ENCODE peak calls at places on chromosomes 11 and 22, in four cellular contexts. N, K, M and A are unnamed samples.
A peak's percentile ranks its signal among the peaks of the same experiment; 100 is the strongest.

GRCh38 chr22:49321477-49322055 is 506.1 kb downstream of the BRD1 start:
- DNase-seq in N (no peak), K (peak; percentile 41), M (no peak), A (no peak)

GRCh38 chr11:102347526-102348331 is 715 bp downstream of the BIRC2 start:
- DNase-seq in N (no peak), K (no peak), M (peak; percentile 20), A (peak; percentile 38)

GRCh38 chr11:36012979-36013378 is 69.1 kb downstream of the LDLRAD3 start:
- DNase-seq in N (no peak), K (no peak), M (no peak), A (no peak)

GRCh38 chr11:95835768-95836488 is 45.6 kb downstream of the CEP57 start:
- DNase-seq in N (peak; percentile 63), K (peak; percentile 55), M (peak; percentile 70), A (peak; percentile 84)

GRCh38 chr22:27982630-27983180 is 63.6 kb upstream of the PITPNB start:
- DNase-seq in N (no peak), K (peak; percentile 41), M (no peak), A (no peak)

GRCh38 chr11:12436266-12436665 is 58.9 kb downstream of the PARVA start:
- DNase-seq in N (no peak), K (no peak), M (no peak), A (no peak)

GRCh38 chr22:43007519-43008102 is 7.3 kb downstream of the PACSIN2 start:
- DNase-seq in N (no peak), K (no peak), M (peak; percentile 88), A (peak; percentile 65)

GRCh38 chr11:6911946-6912345 is 8.9 kb upstream of the OR2D3 start:
- DNase-seq in N (no peak), K (no peak), M (no peak), A (no peak)

GRCh38 chr11:92932023-92932422 is 37.4 kb upstream of the MTNR1B start:
- DNase-seq in N (no peak), K (no peak), M (no peak), A (no peak)

GRCh38 chr11:103851166-103851651 is 185.2 kb upstream of the DDI1 start:
- DNase-seq in N (no peak), K (no peak), M (no peak), A (no peak)

GRCh38 chr22:28792491-28793383 is 7.6 kb downstream of the XBP1 start:
- DNase-seq in N (no peak), K (no peak), M (no peak), A (no peak)

GRCh38 chr11:134272381-134273316 is 3.5 kb upstream of the GLB1L3 start:
- DNase-seq in N (no peak), K (peak; percentile 69), M (peak; percentile 30), A (peak; percentile 87)

GRCh38 chr11:46669606-46670243 is 30.7 kb downstream of the ARHGAP1 start:
- DNase-seq in N (no peak), K (no peak), M (peak; percentile 49), A (peak; percentile 23)

GRCh38 chr22:17370036-17370765 is 941 bp downstream of the CECR2 start:
- DNase-seq in N (no peak), K (peak; percentile 61), M (no peak), A (no peak)

GRCh38 chr11:47997063-47998053 is 17.0 kb downstream of the PTPRJ start:
- DNase-seq in N (no peak), K (no peak), M (no peak), A (no peak)

GRCh38 chr11:62190011-62190410 is at the start of gene SCGB1D1:
- DNase-seq in N (no peak), K (no peak), M (no peak), A (no peak)

GRCh38 chr11:69877235-69877634 is 58.0 kb upstream of the FGF3 start:
- DNase-seq in N (no peak), K (no peak), M (no peak), A (no peak)

GRCh38 chr11:47233989-47234668 is 14.5 kb downstream of the ACP2 start:
- DNase-seq in N (no peak), K (no peak), M (no peak), A (peak; percentile 41)

GRCh38 chr11:19116971-19117759 is at the start of gene ZDHHC13:
- DNase-seq in N (peak; percentile 80), K (peak; percentile 98), M (peak; percentile 98), A (peak; percentile 86)

GRCh38 chr11:9573775-9574555 is 495 bp downstream of the WEE1 start:
- DNase-seq in N (no peak), K (no peak), M (peak; percentile 32), A (no peak)

GRCh38 chr11:83238111-83238510 is 44.6 kb downstream of the ANKRD42 start:
- DNase-seq in N (no peak), K (no peak), M (no peak), A (no peak)

DNA sequence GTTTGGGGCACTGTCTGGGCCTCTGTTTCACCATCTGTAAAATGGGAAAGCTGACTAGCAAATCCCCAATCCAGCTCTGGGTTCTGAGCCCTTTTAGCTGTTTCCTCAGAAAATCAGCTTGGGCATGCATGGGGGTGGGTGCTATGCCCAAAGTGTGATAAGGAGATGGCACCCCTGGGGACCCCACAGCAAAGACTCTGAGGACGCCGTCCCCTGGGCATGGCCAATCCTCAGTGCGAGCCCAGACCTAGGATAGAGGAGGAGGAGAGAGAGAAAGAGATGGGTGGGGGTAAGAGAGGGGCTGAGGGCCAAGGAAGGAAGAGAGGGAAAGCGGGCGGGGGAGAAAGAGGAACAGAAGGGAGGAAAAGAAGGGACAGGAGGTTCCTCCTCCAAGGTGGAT is 31.8 kb downstream of the TPBGL start:
- DNase-seq in N (no peak), K (no peak), M (no peak), A (no peak)
- TF ChIP-seq FOSL1 in N (no peak), K (no peak), M (no peak), A (no peak)

GRCh38 chr11:114026355-114026754 is 33.2 kb upstream of the ZBTB16 start:
- DNase-seq in N (no peak), K (no peak), M (peak; percentile 22), A (peak; percentile 18)

GRCh38 chr11:114025329-114025907 is 34.1 kb upstream of the ZBTB16 start:
- DNase-seq in N (no peak), K (no peak), M (no peak), A (no peak)

GRCh38 chr11:114027396-114027795 is 32.1 kb upstream of the ZBTB16 start:
- DNase-seq in N (no peak), K (no peak), M (no peak), A (no peak)

GRCh38 chr11:114031599-114032320 is 27.8 kb upstream of the ZBTB16 start:
- DNase-seq in N (no peak), K (no peak), M (no peak), A (no peak)

GRCh38 chr11:114027941-114028340 is 31.6 kb upstream of the ZBTB16 start:
- DNase-seq in N (no peak), K (no peak), M (no peak), A (no peak)
- TF ChIP-seq FOSL1 in N (no peak), K (no peak), M (no peak), A (no peak)

GRCh38 chr11:128098840-128099239 is 488.5 kb downstream of the ETS1 start:
- DNase-seq in N (no peak), K (no peak), M (no peak), A (no peak)
- TF ChIP-seq FOSL1 in N (no peak), K (no peak), M (no peak), A (no peak)

GRCh38 chr11:44651535-44652130 is 75.1 kb upstream of the TSPAN18 start:
- DNase-seq in N (no peak), K (no peak), M (no peak), A (no peak)

GRCh38 chr11:44648109-44648508 is 78.7 kb upstream of the TSPAN18 start:
- DNase-seq in N (no peak), K (no peak), M (no peak), A (no peak)

GRCh38 chr11:44643207-44643606 is 77.7 kb downstream of the CD82 start:
- DNase-seq in N (no peak), K (no peak), M (no peak), A (no peak)

DNA sequence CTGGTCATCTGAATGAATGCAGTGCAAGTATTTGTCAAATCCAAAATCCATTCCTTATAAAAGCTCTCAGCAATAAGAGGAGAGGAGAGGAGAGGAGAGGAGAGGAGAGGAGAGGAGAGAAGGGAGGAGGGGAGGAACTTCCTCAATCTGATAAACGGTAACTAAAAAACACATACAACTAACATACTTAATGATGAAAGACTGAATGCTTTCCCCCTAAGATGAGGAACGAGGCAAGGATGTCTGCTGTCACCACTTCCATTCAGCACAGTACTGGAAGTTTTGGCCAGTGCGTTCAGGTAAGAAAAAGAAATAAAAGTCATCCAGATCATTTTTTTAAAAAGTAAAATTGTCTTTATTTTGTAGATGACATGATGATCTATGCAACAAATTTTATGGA is 80.4 kb downstream of the CD82 start:
- DNase-seq in N (no peak), K (no peak), M (no peak), A (no peak)
- TF ChIP-seq FOSL1 in N (no peak), K (no peak), M (no peak), A (no peak)

GRCh38 chr11:120494595-120494994 is 17.0 kb upstream of the GRIK4 start:
- DNase-seq in N (no peak), K (no peak), M (no peak), A (no peak)
- TF ChIP-seq FOSL1 in N (no peak), K (no peak), M (no peak), A (no peak)

DNA sequence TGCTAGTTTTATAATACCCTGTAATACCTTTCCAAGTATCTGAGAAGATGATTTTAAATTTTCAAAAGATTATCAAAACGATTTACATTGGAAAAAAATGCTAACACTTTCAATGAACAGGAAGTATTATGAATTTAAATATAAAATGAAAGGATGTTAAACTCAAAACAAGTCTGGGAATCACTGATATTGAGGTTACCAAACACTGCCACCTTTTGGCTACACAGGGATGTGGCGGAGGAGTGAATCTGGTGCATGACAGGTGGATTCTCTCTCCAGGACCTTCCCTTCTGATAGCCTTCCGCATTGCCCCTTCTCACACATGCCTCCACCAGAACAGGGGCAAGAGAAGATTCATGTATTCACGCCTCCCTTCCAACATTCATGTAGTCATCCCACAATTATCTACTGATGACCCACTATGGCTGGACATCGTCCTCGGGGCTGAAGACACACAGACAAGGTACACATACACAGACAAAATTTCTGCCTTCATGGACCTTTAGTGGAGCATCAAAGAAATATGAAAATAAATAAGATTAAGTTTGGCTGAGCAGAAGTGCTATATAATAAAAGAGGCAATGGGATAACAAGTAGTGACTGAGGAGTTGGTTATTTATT is 34.7 kb downstream of the ATG16L2 start:
- DNase-seq in N (no peak), K (peak; percentile 57), M (peak; percentile 60), A (peak; percentile 29)
- TF ChIP-seq FOSL1 in N (no peak), K (no peak), M (no peak), A (no peak)

DNA sequence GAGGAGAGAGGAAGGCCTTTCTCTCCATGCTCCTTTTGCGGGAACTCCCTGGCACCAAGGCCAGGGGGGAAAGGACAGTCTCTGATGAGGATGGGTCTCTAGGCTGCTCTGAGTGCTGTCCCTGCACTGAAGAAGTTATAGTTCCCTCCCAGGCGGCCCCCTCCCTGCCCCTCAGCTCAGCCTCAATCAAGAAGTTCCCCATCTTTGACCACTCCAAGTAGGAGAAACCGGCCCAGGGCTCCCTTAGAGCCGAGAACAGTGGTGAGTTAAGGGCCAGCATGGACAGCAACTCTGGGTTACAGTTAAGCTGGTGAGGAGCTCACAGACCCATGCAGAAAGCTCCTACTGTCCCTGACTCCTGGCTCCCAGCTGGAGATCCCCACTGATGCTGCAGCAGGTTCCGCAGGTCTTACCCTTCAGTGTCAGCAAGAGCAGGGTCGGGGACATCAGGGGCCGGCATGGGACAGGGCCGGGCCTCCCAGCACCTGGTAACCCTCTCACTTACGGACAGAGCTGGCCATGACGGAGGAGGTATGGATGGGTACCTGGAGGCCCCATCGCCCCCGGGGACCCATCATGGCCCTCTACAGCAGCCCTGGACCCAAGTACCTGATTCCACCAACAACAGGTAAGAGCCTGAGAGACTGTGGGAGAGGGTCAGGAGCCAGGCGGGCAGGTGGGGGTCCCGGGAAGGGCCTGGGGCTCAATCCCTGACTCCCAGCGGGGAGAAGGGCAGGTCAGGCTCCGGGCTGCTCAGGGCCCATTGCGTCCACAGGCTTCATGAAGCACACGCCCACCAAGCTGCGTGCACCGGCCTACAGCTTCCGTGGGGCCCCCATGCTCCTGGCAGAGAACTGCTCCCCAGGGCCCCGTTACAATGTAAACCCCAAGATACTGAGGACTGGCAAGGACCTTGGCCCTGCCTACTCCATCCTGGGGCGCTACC is 4.2 kb downstream of the SCGB1C1 start:
- DNase-seq in N (no peak), K (peak; percentile 33), M (no peak), A (no peak)
- TF ChIP-seq FOSL1 in N (no peak), K (no peak), M (no peak), A (no peak)